ENCODE peak calls at places on chromosome 6, in nine cellular contexts. K is Right ventricle myocardium superior; M is Caco-2; S is D341Med; Q is lung microvascular endothelial cell; T is substantia nigra; J is stimulated activated CD8-positive, alpha-beta memory T cell treated with anti-CD3 and anti-CD28 coated beads, Interleukin-15, amount 100 ng/mL, for 4 hours; A is MCF 10A; E is G401. O is an unnamed sample.

GRCh38 chr6:53803081-53803860 is 8.5 kb downstream of the LRRC1 start:
- DNase-seq in K (no peak), M (no peak), S (no peak), Q (no peak), T (no peak), J (no peak), A (no peak), E (no peak), O (no peak)

GRCh38 chr6:117265425-117266266 is at the start of gene VGLL2:
- DNase-seq in K (peak; percentile 55), M (peak; percentile 39), S (peak; percentile 82), Q (peak; percentile 21), T (peak; percentile 6), J (no peak), A (peak; percentile 23), E (no peak), O (no peak)

GRCh38 chr6:153047386-153047785 is 44.9 kb upstream of the MTRF1L start:
- DNase-seq in K (no peak), M (no peak), S (no peak), Q (no peak), T (no peak), J (no peak), A (no peak), E (no peak), O (no peak)

GRCh38 chr6:149136913-149137286 is 180.6 kb upstream of the TAB2 start:
- DNase-seq in K (no peak), M (no peak), S (no peak), Q (no peak), T (no peak), J (no peak), A (no peak), E (no peak), O (no peak)

GRCh38 chr6:107847844-107848802 is 24.0 kb upstream of the SCML4 start:
- DNase-seq in K (peak; percentile 91), M (peak; percentile 85), S (peak; percentile 94), Q (peak; percentile 68), T (peak; percentile 60), J (peak; percentile 58), A (peak; percentile 76), E (peak; percentile 62), O (peak; percentile 89)

GRCh38 chr6:36615018-36615761 is 21.0 kb downstream of the SRSF3 start:
- DNase-seq in K (no peak), M (no peak), S (peak; percentile 65), Q (peak; percentile 64), T (no peak), J (no peak), A (peak; percentile 80), E (peak; percentile 47), O (peak; percentile 65)

GRCh38 chr6:75488026-75488425 is 5.6 kb downstream of the FILIP1 start:
- DNase-seq in K (no peak), M (no peak), S (no peak), Q (no peak), T (no peak), J (no peak), A (peak; percentile 13), E (no peak), O (no peak)

GRCh38 chr6:156848123-156848522 is 70.9 kb downstream of the ARID1B start:
- DNase-seq in K (no peak), M (no peak), S (no peak), Q (peak; percentile 28), T (no peak), J (no peak), A (no peak), E (peak; percentile 68), O (no peak)

GRCh38 chr6:166342293-166343156 is at the start of gene SFT2D1:
- DNase-seq in K (peak; percentile 94), M (peak; percentile 76), S (peak; percentile 93), Q (peak; percentile 90), T (peak; percentile 71), J (peak; percentile 72), A (peak; percentile 75), E (peak; percentile 81), O (peak; percentile 95)

GRCh38 chr6:146260886-146261285 is 232.0 kb downstream of the GRM1 start:
- DNase-seq in K (no peak), M (no peak), S (no peak), Q (no peak), T (no peak), J (no peak), A (no peak), E (peak; percentile 83), O (no peak)

GRCh38 chr6:147699637-147700036 is 191.1 kb downstream of the SAMD5 start:
- DNase-seq in K (no peak), M (no peak), S (no peak), Q (peak; percentile 53), T (no peak), J (no peak), A (peak; percentile 24), E (no peak), O (no peak)

GRCh38 chr6:4969609-4970285 is 34.1 kb downstream of the RPP40 start:
- DNase-seq in K (no peak), M (no peak), S (no peak), Q (no peak), T (no peak), J (no peak), A (no peak), E (no peak), O (no peak)

O was measured in K562.